ENCODE peak calls at places on chromosomes 2 and 18, in four cellular contexts. L, B, W and M are unnamed samples.

GRCh38 chr2:190636362-190636761 is 12.5 kb upstream of the NAB1 start:
- DNase-seq in L (no peak), B (no peak), W (peak; percentile 70), M (no peak)

GRCh38 chr2:219722276-219722883 is 95.0 kb downstream of the SLC4A3 start:
- DNase-seq in L (no peak), B (no peak), W (no peak), M (no peak)

GRCh38 chr2:217102941-217103340 is 243.1 kb upstream of the TNP1 start:
- DNase-seq in L (no peak), B (no peak), W (no peak), M (no peak)

GRCh38 chr2:99504844-99505584 is 15.2 kb upstream of the REV1 start:
- DNase-seq in L (no peak), B (no peak), W (no peak), M (no peak)

GRCh38 chr2:222499226-222499625 is 74.9 kb downstream of the SGPP2 start:
- DNase-seq in L (no peak), B (no peak), W (no peak), M (no peak)

GRCh38 chr18:23963443-23964185 is 50.9 kb upstream of the TTC39C start:
- DNase-seq in L (no peak), B (no peak), W (no peak), M (no peak)

GRCh38 chr2:106137944-106138903 is 55.9 kb downstream of the UXS1 start:
- DNase-seq in L (no peak), B (no peak), W (peak; percentile 43), M (no peak)

GRCh38 chr2:135265960-135266490 is 213.9 kb downstream of the RAB3GAP1 start:
- DNase-seq in L (no peak), B (no peak), W (no peak), M (no peak)

GRCh38 chr18:64258111-64258650 is 109.3 kb upstream of the LINC00305 start:
- DNase-seq in L (no peak), B (no peak), W (no peak), M (no peak)

GRCh38 chr2:39059366-39059952 is 61.4 kb downstream of the SOS1 start:
- DNase-seq in L (no peak), B (peak; percentile 72), W (peak; percentile 60), M (no peak)

GRCh38 chr2:157784169-157784822 is 91.8 kb downstream of the ACVR1 start:
- DNase-seq in L (peak; percentile 46), B (no peak), W (peak; percentile 82), M (peak; percentile 81)

GRCh38 chr18:67426477-67426876 is 90.0 kb downstream of the DSEL start:
- DNase-seq in L (no peak), B (no peak), W (no peak), M (no peak)
- H3K4me3 ChIP-seq in L (no peak overlapping the region), B (no peak overlapping the region), W (no peak overlapping the region), M (no peak overlapping the region)

DNA sequence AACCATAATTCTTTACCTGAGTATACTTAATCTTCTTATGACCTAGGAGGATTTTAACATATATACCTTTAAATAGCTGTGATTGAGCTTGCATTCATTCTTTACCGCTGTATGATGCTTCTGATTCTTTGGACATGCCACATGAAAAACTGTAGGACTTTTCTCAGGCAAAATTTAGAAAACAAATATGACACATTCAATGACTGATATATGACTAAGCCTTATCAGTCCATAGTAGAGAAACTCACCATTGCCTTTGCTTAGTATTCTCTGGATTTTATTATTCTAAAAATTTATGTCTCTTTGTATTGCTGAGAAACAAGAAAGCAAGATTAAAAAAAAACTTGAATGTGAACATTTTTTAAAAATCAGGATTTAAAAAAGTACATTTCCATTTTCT is 3.7 kb downstream of the FAM171B start:
- DNase-seq in L (no peak), B (no peak), W (peak; percentile 22), M (no peak)
- H3K27ac ChIP-seq in L (no peak overlapping the region), B (no peak overlapping the region), W (no peak overlapping the region), M (no peak overlapping the region)

GRCh38 chr2:28652217-28652616 is 99.4 kb upstream of the PPP1CB start:
- DNase-seq in L (no peak), B (no peak), W (no peak), M (no peak)
- H3K4me1 ChIP-seq in L (peaks cover 13% of the 10 kb centered on the region), B (no peaks in the 10 kb centered on the region), W (peaks cover 14% of the 10 kb centered on the region), M (no peaks in the 10 kb centered on the region)

DNA sequence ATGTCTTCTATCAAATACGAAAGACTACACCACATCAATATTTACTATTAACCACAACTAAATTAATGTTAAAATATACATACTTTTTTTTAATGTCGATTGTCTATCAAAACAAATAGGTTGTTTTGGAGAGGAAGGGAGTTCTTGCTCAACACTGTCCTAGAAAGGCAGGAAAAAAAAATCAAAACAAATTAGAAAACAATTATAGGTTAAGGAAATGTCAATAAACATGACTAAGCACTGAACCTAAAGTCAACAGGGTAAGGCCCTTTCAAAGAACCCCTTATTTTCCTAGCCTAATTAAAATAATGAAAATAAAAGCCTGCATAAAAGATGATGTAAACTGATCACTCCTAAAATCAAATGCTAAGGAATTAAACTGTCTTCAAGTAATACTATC is 2.8 kb downstream of the CEP76 start:
- DNase-seq in L (no peak), B (no peak), W (no peak), M (no peak)
- H3K4me3 ChIP-seq in L (no peak overlapping the region), B (no peak overlapping the region), W (no peak overlapping the region), M (no peak overlapping the region)

GRCh38 chr18:35680139-35680551 is 98.6 kb downstream of the GALNT1 start:
- DNase-seq in L (no peak), B (no peak), W (peak; percentile 58), M (no peak)
- H3K27ac ChIP-seq in L (no peak overlapping the region), B (no peak overlapping the region), W (no peak overlapping the region), M (no peak overlapping the region)

GRCh38 chr2:159558479-159558878 is 57.9 kb downstream of the BAZ2B start:
- DNase-seq in L (no peak), B (no peak), W (no peak), M (no peak)
- H3K4me1 ChIP-seq in L (peaks cover 14% of the 10 kb centered on the region), B (no peaks in the 10 kb centered on the region), W (peaks cover 4% of the 10 kb centered on the region), M (peaks cover 2% of the 10 kb centered on the region)

GRCh38 chr2:218570850-218571249 is 2.2 kb downstream of the CNOT9 start:
- DNase-seq in L (no peak), B (no peak), W (peak; percentile 53), M (no peak)
- H3K4me3 ChIP-seq in L (peak overlapping the region; percentile 91), B (no peak overlapping the region), W (peak overlapping the region; percentile 80), M (no peak overlapping the region)

DNA sequence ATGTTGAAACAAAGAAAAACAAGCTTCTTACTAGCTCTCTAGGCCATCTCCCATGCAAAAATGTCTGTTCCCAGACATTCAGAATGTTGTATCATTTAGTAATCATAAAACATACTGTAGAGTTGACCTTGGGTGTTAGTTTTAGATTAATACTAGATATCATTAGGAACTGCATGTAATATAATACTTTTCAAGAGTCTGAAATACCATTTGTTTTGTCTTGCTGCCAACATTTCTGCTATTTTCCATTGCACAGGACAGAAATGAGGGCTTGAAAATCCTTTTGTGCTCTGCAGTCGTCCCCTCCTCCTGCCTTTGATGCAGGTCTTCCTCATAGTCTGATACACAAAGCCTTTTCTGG is 89.5 kb upstream of the RBMS1 start:
- DNase-seq in L (no peak), B (peak; percentile 9), W (peak; percentile 77), M (no peak)
- H3K27ac ChIP-seq in L (peak overlapping the region; percentile 81), B (peak overlapping the region; percentile 88), W (no peak overlapping the region), M (no peak overlapping the region)

GRCh38 chr2:60806988-60807681 is 51.1 kb downstream of the PAPOLG start:
- DNase-seq in L (no peak), B (peak; percentile 13), W (no peak), M (peak; percentile 40)

GRCh38 chr2:60808330-60808801 is 52.3 kb downstream of the PAPOLG start:
- DNase-seq in L (no peak), B (no peak), W (no peak), M (no peak)

GRCh38 chr2:60806595-60806987 is 50.5 kb downstream of the PAPOLG start:
- DNase-seq in L (no peak), B (no peak), W (no peak), M (peak; percentile 9)

GRCh38 chr2:60804473-60804872 is 48.4 kb downstream of the PAPOLG start:
- DNase-seq in L (no peak), B (no peak), W (no peak), M (peak; percentile 57)
- H3K4me1 ChIP-seq in L (peaks cover 8% of the 10 kb centered on the region), B (no peaks in the 10 kb centered on the region), W (peaks cover 5% of the 10 kb centered on the region), M (no peaks in the 10 kb centered on the region)

DNA sequence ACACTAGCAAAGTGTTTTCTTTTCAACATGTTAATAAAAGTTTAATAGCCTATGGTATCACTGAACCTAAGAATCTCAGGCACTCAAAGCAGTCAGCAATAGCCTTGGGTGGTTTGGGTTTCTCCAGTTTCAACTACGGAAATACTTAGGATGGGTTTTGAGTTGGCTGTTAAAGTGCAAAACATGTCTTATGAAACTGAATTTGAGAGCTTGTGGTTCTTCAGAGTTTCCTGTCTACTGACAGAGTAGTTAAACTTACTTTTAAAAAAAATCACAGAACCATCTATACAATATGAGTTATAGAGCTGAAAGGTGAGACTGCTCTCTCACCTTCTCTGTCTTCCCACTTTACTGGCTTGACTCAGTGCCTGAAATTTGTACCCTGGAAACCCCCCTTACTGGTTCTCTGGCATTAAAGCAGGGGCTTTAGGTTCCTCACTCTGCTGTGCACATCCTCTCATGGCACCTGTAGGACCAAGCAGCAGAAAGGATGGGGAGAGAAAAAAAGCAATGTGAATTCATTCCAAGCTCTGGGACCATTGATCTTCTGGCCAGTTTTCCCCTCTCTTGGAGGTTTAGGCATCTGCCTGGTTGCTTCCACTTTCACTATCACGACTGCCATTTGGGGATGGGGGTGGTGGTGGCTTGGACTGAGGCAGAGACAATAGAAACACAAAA is 18.1 kb downstream of the CCDC141 start:
- DNase-seq in L (no peak), B (no peak), W (no peak), M (no peak)
- H3K4me3 ChIP-seq in L (peak overlapping the region; percentile 37), B (no peak overlapping the region), W (no peak overlapping the region), M (no peak overlapping the region)